ENCODE peak calls at places on chromosome 12, in five cellular contexts. H is prostate gland; M is tibial nerve; S is CD8-positive, alpha-beta memory T cell; F is AG04450. E is an unnamed sample.
A peak's percentile ranks its signal among the peaks of the same experiment; 100 is the strongest.

GRCh38 chr12:85814116-85814515 is 22.1 kb downstream of the RASSF9 start:
- DNase-seq in H (no peak), M (no peak), S (no peak), F (no peak), E (no peak)

GRCh38 chr12:59164991-59165718 is 244.9 kb upstream of the LRIG3 start:
- DNase-seq in H (no peak), M (no peak), S (no peak), F (peak; percentile 7), E (no peak)

GRCh38 chr12:76820888-76821482 is 57.1 kb downstream of the ZDHHC17 start:
- DNase-seq in H (peak; percentile 10), M (no peak), S (no peak), F (peak; percentile 3), E (no peak)

GRCh38 chr12:110316861-110317260 is 35.8 kb downstream of the ATP2A2 start:
- DNase-seq in H (no peak), M (no peak), S (no peak), F (peak; percentile 56), E (no peak)

GRCh38 chr12:23528316-23528715 is 421.2 kb downstream of the SOX5 start:
- DNase-seq in H (no peak), M (no peak), S (no peak), F (no peak), E (no peak)

GRCh38 chr12:26062566-26062965 is 62.3 kb downstream of the BHLHE41 start:
- DNase-seq in H (no peak), M (no peak), S (no peak), F (peak; percentile 7), E (no peak)

GRCh38 chr12:107318804-107319535 is 225.6 kb upstream of the CRY1 start:
- DNase-seq in H (peak; percentile 19), M (no peak), S (no peak), F (no peak), E (peak; percentile 11)

GRCh38 chr12:12338528-12339168 is 11.4 kb downstream of the MANSC1 start:
- DNase-seq in H (no peak), M (no peak), S (no peak), F (no peak), E (no peak)

GRCh38 chr12:6314776-6315175 is 4.3 kb downstream of the PLEKHG6 start:
- DNase-seq in H (no peak), M (no peak), S (no peak), F (no peak), E (no peak)

GRCh38 chr12:18723752-18724151 is 14.1 kb downstream of the PLCZ1 start:
- DNase-seq in H (peak; percentile 19), M (no peak), S (no peak), F (peak; percentile 71), E (no peak)

GRCh38 chr12:59119676-59120075 is 199.4 kb upstream of the LRIG3 start:
- DNase-seq in H (no peak), M (no peak), S (no peak), F (no peak), E (no peak)

GRCh38 chr12:128140551-128140950 is 126.4 kb upstream of the TMEM132C start:
- DNase-seq in H (no peak), M (no peak), S (no peak), F (no peak), E (no peak)

GRCh38 chr12:27906658-27907473 is 65.7 kb downstream of the PTHLH start:
- DNase-seq in H (peak; percentile 24), M (no peak), S (no peak), F (peak; percentile 24), E (no peak)

GRCh38 chr12:117279606-117280005 is 81.8 kb downstream of the NOS1 start:
- DNase-seq in H (no peak), M (no peak), S (no peak), F (no peak), E (no peak)

GRCh38 chr12:57476162-57476992 is 3.3 kb downstream of the ARHGAP9 start:
- DNase-seq in H (no peak), M (no peak), S (peak; percentile 71), F (no peak), E (peak; percentile 45)

GRCh38 chr12:113068312-113068935 is 11.9 kb downstream of the DTX1 start:
- DNase-seq in H (no peak), M (no peak), S (no peak), F (no peak), E (no peak)

GRCh38 chr12:47080725-47081502 is 1.2 kb upstream of the AMIGO2 start:
- DNase-seq in H (peak; percentile 41), M (peak; percentile 28), S (peak; percentile 42), F (no peak), E (no peak)

GRCh38 chr12:15520844-15521243 is 198.5 kb downstream of the PTPRO start:
- DNase-seq in H (no peak), M (no peak), S (no peak), F (no peak), E (no peak)

GRCh38 chr12:4956054-4956453 is 46.3 kb downstream of the KCNA1 start:
- DNase-seq in H (no peak), M (no peak), S (no peak), F (no peak), E (no peak)

GRCh38 chr12:12016284-12017100 is 54.2 kb upstream of the BCL2L14 start:
- DNase-seq in H (no peak), M (no peak), S (no peak), F (no peak), E (no peak)

GRCh38 chr12:26791328-26791791 is 41.6 kb downstream of the ITPR2 start:
- DNase-seq in H (no peak), M (no peak), S (no peak), F (no peak), E (no peak)

GRCh38 chr12:1131811-1132224 is 140.8 kb downstream of the ERC1 start:
- DNase-seq in H (peak; percentile 81), M (no peak), S (no peak), F (no peak), E (no peak)

GRCh38 chr12:26121841-26122680 is 2.8 kb downstream of the BHLHE41 start:
- DNase-seq in H (no peak), M (no peak), S (no peak), F (no peak), E (no peak)

GRCh38 chr12:68094195-68094594 is 65.3 kb downstream of the IFNG start:
- DNase-seq in H (no peak), M (no peak), S (no peak), F (no peak), E (no peak)

GRCh38 chr12:213527-213932 is 427 bp downstream of the SLC6A12 start:
- DNase-seq in H (no peak), M (no peak), S (no peak), F (no peak), E (no peak)

GRCh38 chr12:59040651-59041050 is 120.3 kb upstream of the LRIG3 start:
- DNase-seq in H (no peak), M (no peak), S (no peak), F (peak; percentile 84), E (no peak)

GRCh38 chr12:4269279-4269991 is 4.1 kb upstream of the CCND2 start:
- DNase-seq in H (no peak), M (peak; percentile 70), S (peak; percentile 88), F (no peak), E (peak; percentile 85)

GRCh38 chr12:124874988-124875802 is 11.5 kb upstream of the SCARB1 start:
- DNase-seq in H (no peak), M (no peak), S (no peak), F (no peak), E (no peak)

GRCh38 chr12:100661300-100661951 is 87.9 kb downstream of the GAS2L3 start:
- DNase-seq in H (no peak), M (no peak), S (no peak), F (no peak), E (no peak)

DNA sequence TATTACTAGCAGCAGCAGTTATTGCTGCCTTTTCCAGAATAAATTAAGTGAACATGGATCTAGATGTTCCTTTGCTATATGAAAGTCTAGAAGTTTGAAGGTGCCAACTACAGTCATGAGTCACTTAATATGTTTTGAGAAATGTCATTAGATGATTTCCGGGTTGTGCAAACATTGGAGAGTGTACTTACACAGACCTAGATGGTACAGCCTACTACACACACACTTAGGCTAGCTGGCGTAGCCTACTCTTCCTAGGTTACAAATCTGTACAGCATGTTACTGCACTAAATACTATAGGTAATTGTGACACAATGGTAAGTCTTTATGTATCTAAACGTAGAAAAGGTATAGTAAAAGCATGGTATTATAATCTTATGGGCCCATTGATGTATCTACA is 368.1 kb downstream of the PDZRN4 start:
- DNase-seq in H (no peak), M (no peak), S (no peak), F (no peak), E (no peak)
- H3K9me3 ChIP-seq in H (no peaks in the 10 kb centered on the region), M (no peaks in the 10 kb centered on the region), S (no peaks in the 10 kb centered on the region), F (no peaks in the 10 kb centered on the region), E (peaks cover 2% of the 10 kb centered on the region)

GRCh38 chr12:122139941-122140340 is 34.1 kb downstream of the IL31 start:
- DNase-seq in H (no peak), M (no peak), S (no peak), F (no peak), E (no peak)
- H3K9me3 ChIP-seq in H (no peaks in the 10 kb centered on the region), M (no peaks in the 10 kb centered on the region), S (no peaks in the 10 kb centered on the region), F (no peaks in the 10 kb centered on the region), E (no peaks in the 10 kb centered on the region)

DNA sequence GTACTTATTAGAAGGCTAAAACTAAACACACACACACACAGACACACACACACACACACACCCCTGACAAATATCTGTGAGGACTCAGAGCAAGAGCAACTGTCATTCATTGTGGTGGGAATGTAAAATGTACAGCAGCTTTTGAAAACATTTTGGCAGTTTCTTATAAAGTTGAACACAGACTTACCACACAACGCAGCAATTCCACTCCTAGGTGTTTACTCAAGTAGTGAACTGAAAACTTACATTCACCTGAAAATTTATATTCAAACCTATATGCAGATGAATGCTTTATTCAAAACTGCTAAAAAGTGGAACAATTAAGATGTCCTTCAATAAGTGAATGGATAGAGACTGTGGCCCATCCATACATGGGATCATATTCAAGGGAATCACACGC is 18.6 kb downstream of the ZNF605 start:
- DNase-seq in H (no peak), M (no peak), S (no peak), F (no peak), E (no peak)
- H3K9me3 ChIP-seq in H (no peaks in the 10 kb centered on the region), M (no peaks in the 10 kb centered on the region), S (peaks cover 16% of the 10 kb centered on the region), F (peaks cover 75% of the 10 kb centered on the region), E (peaks cover 6% of the 10 kb centered on the region)

GRCh38 chr12:34402228-34402898 is 380.1 kb downstream of the ALG10 start:
- DNase-seq in H (peak; percentile 1), M (peak; percentile 2), S (peak; percentile 1), F (no peak), E (no peak)

GRCh38 chr12:34400423-34400881 is 378.2 kb downstream of the ALG10 start:
- DNase-seq in H (peak; percentile 1), M (no peak), S (no peak), F (no peak), E (no peak)

GRCh38 chr12:34400986-34401658 is 378.8 kb downstream of the ALG10 start:
- DNase-seq in H (peak; percentile 1), M (peak; percentile 9), S (peak; percentile 0), F (no peak), E (peak; percentile 4)

GRCh38 chr12:34402899-34403705 is 380.8 kb downstream of the ALG10 start:
- DNase-seq in H (peak; percentile 3), M (peak; percentile 5), S (no peak), F (no peak), E (peak; percentile 7)

DNA sequence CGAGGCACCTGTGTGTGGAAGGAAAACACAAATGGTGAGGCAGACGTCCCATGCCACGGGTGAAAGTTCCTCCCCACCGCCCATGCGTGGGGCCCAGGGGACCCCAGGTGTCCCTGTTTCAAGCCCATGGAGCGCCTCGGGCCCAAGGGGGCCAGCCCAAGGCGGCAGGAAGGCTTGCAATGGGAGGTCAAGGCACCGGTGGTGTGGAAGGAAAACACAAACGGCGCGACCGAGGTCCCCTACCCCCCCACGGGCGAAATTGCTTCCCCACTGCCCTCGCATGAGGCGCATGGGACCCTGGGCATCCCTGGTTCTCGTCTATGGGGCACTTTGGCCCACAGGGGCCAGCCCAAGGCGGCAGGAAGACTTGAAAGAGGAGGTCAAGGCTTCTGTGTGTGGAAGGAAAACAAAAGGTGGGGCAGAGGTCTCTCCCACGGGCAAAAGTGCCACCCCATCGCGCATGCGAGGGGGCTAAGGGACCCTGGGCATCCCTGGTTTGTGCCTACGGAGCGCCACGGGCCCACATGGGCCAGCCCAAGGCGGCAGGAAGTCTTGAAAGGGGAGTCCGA is 379.4 kb downstream of the ALG10 start:
- DNase-seq in H (peak; percentile 3), M (peak; percentile 4), S (peak; percentile 0), F (no peak), E (no peak)
- H3K9me3 ChIP-seq in H (no peaks in the 10 kb centered on the region), M (no peaks in the 10 kb centered on the region), S (no peaks in the 10 kb centered on the region), F (peaks cover 100% of the 10 kb centered on the region), E (peaks cover 4% of the 10 kb centered on the region)

E was measured in T-helper 17 cell.